ENCODE peak calls at places on chromosomes 5 and 9, in four cellular contexts. S, R, D and A are unnamed samples.

GRCh38 chr5:97192580-97193421 is 9.8 kb upstream of the RIOK2 start:
- DNase-seq in D (no peak), R (no peak), S (no peak), A (peak; percentile 31)

GRCh38 chr9:18473551-18474279 is at the start of gene ADAMTSL1:
- DNase-seq in R (peak; percentile 61), D (peak; percentile 60), S (no peak), A (no peak)

GRCh38 chr5:15601274-15601673 is 101.3 kb downstream of the FBXL7 start:
- DNase-seq in S (no peak), D (no peak), R (no peak), A (no peak)

GRCh38 chr9:115164511-115164974 is 46.6 kb upstream of the TNC start:
- DNase-seq in S (peak; percentile 94), R (peak; percentile 15), D (peak; percentile 44), A (no peak)

GRCh38 chr5:25414746-25415145 is 770.0 kb upstream of the CDH10 start:
- DNase-seq in D (peak; percentile 48), S (no peak), R (no peak), A (no peak)

GRCh38 chr5:83563631-83564030 is 92.1 kb downstream of the VCAN start:
- DNase-seq in R (no peak), D (peak; percentile 63), S (no peak), A (no peak)

GRCh38 chr5:15794117-15794985 is 294.4 kb downstream of the FBXL7 start:
- DNase-seq in D (peak; percentile 11), R (peak; percentile 26), S (no peak), A (no peak)

GRCh38 chr5:129051283-129051682 is 43.3 kb upstream of the ISOC1 start:
- DNase-seq in R (no peak), S (no peak), D (no peak), A (no peak)

GRCh38 chr5:71996789-71997188 is 110.5 kb upstream of the MAP1B start:
- DNase-seq in S (no peak), D (no peak), R (peak; percentile 20), A (no peak)

GRCh38 chr5:77630246-77631165 is 8.0 kb downstream of the OTP start:
- DNase-seq in D (peak; percentile 68), R (peak; percentile 82), S (peak; percentile 61), A (no peak)

GRCh38 chr9:135565141-135565628 is 3.6 kb downstream of the PAEP start:
- DNase-seq in D (peak; percentile 6), R (no peak), S (no peak), A (no peak)

GRCh38 chr5:14734382-14734781 is 69.9 kb downstream of the OTULIN start:
- DNase-seq in S (no peak), D (no peak), R (no peak), A (no peak)

GRCh38 chr5:83095973-83096539 is 18.7 kb downstream of the XRCC4 start:
- DNase-seq in R (no peak), D (peak; percentile 67), S (peak; percentile 74), A (no peak)

GRCh38 chr5:2686296-2686695 is 65.2 kb downstream of the IRX2 start:
- DNase-seq in S (no peak), R (no peak), D (no peak), A (no peak)

GRCh38 chr9:69546265-69546664 is 125.9 kb downstream of the APBA1 start:
- DNase-seq in S (peak; percentile 7), R (peak; percentile 53), D (peak; percentile 37), A (no peak)

GRCh38 chr5:123503299-123503698 is 8.7 kb upstream of the CSNK1G3 start:
- DNase-seq in R (no peak), D (no peak), S (no peak), A (no peak)

GRCh38 chr5:142939884-142940283 is 169.7 kb downstream of the ARHGAP26 start:
- DNase-seq in R (no peak), S (no peak), D (no peak), A (no peak)

GRCh38 chr9:96604005-96604320 is 15.7 kb downstream of the CDC14B start:
- DNase-seq in S (no peak), R (no peak), D (no peak), A (no peak)

GRCh38 chr5:142584843-142585242 is 101.0 kb downstream of the FGF1 start:
- DNase-seq in S (no peak), D (no peak), R (no peak), A (no peak)

GRCh38 chr5:177242304-177242703 is 61.2 kb downstream of the RAB24 start:
- DNase-seq in D (no peak), S (no peak), R (no peak), A (no peak)

GRCh38 chr9:9412241-9412640 is 1200.6 kb downstream of the PTPRD start:
- DNase-seq in D (no peak), S (no peak), R (no peak), A (no peak)

GRCh38 chr5:115459844-115460243 is 84.7 kb downstream of the FEM1C start:
- DNase-seq in R (no peak), D (no peak), S (peak; percentile 2), A (no peak)

GRCh38 chr9:130847306-130848217 is 12.5 kb downstream of the ABL1 start:
- DNase-seq in S (no peak), R (peak; percentile 45), D (peak; percentile 61), A (no peak)

GRCh38 chr9:110871736-110872135 is 166.5 kb downstream of the LPAR1 start:
- DNase-seq in S (no peak), R (no peak), D (no peak), A (no peak)

GRCh38 chr5:34706084-34706483 is 50.0 kb downstream of the RAI14 start:
- DNase-seq in R (no peak), D (no peak), S (no peak), A (no peak)

GRCh38 chr9:36135791-36136276 is 699 bp upstream of the GLIPR2 start:
- DNase-seq in R (no peak), S (no peak), D (no peak), A (no peak)

GRCh38 chr5:122805481-122805880 is 30.6 kb downstream of the SNX2 start:
- DNase-seq in S (no peak), R (no peak), D (no peak), A (no peak)

GRCh38 chr9:88522360-88522759 is 12.6 kb upstream of the NXNL2 start:
- DNase-seq in R (no peak), S (no peak), D (no peak), A (no peak)

GRCh38 chr9:35102465-35102768 is 514 bp downstream of the STOML2 start:
- DNase-seq in S (no peak), D (no peak), R (no peak), A (no peak)

GRCh38 chr5:92369587-92369986 is 986.5 kb upstream of the ARRDC3 start:
- DNase-seq in R (no peak), S (no peak), D (no peak), A (no peak)

GRCh38 chr5:111615054-111615453 is 102.7 kb upstream of the STARD4 start:
- DNase-seq in D (no peak), R (no peak), S (no peak), A (no peak)

GRCh38 chr5:143396353-143396940 is 7.0 kb downstream of the NR3C1 start:
- DNase-seq in S (no peak), D (no peak), R (no peak), A (no peak)

GRCh38 chr9:94916956-94917355 is 190.5 kb downstream of the AOPEP start:
- DNase-seq in R (no peak), D (peak; percentile 35), S (no peak), A (no peak)

GRCh38 chr5:3104446-3105047 is 353.1 kb upstream of the IRX2 start:
- DNase-seq in R (no peak), D (no peak), S (no peak), A (no peak)

GRCh38 chr5:96247097-96247675 is 185.9 kb downstream of the PCSK1 start:
- DNase-seq in R (no peak), D (no peak), S (no peak), A (no peak)

GRCh38 chr5:84287964-84288363 is 96.7 kb downstream of the EDIL3 start:
- DNase-seq in D (no peak), R (no peak), S (peak; percentile 6), A (no peak)

GRCh38 chr5:167573274-167574127 is 717.9 kb upstream of the WWC1 start:
- DNase-seq in S (no peak), R (peak; percentile 20), D (peak; percentile 53), A (no peak)

GRCh38 chr9:4222357-4222756 is 77.5 kb downstream of the GLIS3 start:
- DNase-seq in D (no peak), S (no peak), R (no peak), A (no peak)

GRCh38 chr5:173472164-173472563 is 143.9 kb upstream of the STC2 start:
- DNase-seq in R (no peak), S (peak; percentile 76), D (peak; percentile 53), A (no peak)
- TF ChIP-seq EZH2phosphoT487 in R (no peak), S (no peak), D (no peak), A (no peak)

GRCh38 chr5:149931992-149932436 is 12.6 kb downstream of the PDE6A start:
- DNase-seq in D (no peak), R (peak; percentile 20), S (no peak), A (no peak)
- H3K4me3 ChIP-seq in D (no peak overlapping the region), R (peak overlapping the region; percentile 41), S (no peak overlapping the region), A (no peak overlapping the region)

DNA sequence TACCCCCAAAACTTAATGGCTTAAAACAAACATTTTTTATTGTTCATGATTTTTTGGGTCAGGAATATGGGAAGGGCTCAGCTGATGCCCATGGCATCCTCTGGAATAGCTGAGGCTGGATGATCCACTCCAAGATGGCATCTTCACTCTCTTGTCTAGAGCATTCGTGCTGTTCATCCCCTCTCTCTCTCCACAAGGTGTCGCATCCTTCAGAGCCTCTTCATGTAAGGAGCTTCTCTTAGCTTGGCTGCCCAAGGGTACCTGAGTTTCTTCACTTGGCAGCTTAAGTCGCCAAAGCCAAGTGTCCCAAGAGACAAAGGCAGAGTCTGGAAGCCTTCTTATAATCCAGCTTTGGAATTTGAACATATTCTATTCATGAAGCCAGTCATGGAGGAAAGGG is 294.7 kb downstream of the CHSY3 start:
- DNase-seq in R (peak; percentile 3), D (peak; percentile 10), S (peak; percentile 48), A (peak; percentile 56)
- TF ChIP-seq CTCF in R (peak; percentile 54), D (no peak), S (peak; percentile 66), A (peak; percentile 75)

GRCh38 chr5:125065736-125066135 is 319.3 kb upstream of the ZNF608 start:
- DNase-seq in D (no peak), R (no peak), S (no peak), A (no peak)

GRCh38 chr5:125059255-125060050 is 313.0 kb upstream of the ZNF608 start:
- DNase-seq in D (peak; percentile 29), S (peak; percentile 54), R (no peak), A (no peak)

GRCh38 chr5:125061726-125062125 is 315.3 kb upstream of the ZNF608 start:
- DNase-seq in S (no peak), D (no peak), R (no peak), A (no peak)

GRCh38 chr5:125064610-125065009 is 318.2 kb upstream of the ZNF608 start:
- DNase-seq in S (no peak), R (peak; percentile 35), D (no peak), A (no peak)

DNA sequence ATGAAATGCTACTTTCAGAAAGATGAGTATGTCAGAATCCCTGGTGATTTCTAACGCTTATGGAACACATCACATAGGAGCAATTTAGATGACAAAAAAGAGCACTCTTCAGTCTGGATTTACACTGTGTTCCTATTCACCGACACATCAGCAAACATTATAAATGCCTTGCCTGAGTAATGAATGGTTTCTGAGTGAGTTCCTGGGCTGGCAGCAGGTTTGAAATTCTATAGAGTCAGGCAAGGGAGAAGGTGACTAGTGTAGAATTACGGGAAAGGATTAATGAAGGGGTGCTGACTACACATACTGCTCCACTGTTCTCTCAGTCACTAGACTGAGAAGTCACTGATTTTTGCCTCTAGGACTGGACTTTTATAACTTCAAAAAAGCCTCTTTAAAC is 318.7 kb upstream of the ZNF608 start:
- DNase-seq in D (no peak), S (no peak), R (no peak), A (no peak)
- TF ChIP-seq EZH2phosphoT487 in D (no peak), S (no peak), R (no peak), A (no peak)